ENCODE peak calls at places on chromosomes 11 and 22, in five cellular contexts. G is head of caudate nucleus; L is cerebellum; J is stimulated activated CD4-positive, alpha-beta T cell treated with anti-CD3 and anti-CD28 coated beads, Interleukin-4, amount 100 ng/mL, for 24 hours; Y is astrocyte of the spinal cord. H is an unnamed sample.

GRCh38 chr11:73140213-73141030 is 1.7 kb downstream of the FCHSD2 start:
- DNase-seq in J (peak), G (peak), L (peak), Y (peak), H (no peak)

GRCh38 chr11:59815754-59816153 is 5.2 kb upstream of the MRPL16 start:
- DNase-seq in J (no peak), Y (no peak), G (no peak), L (no peak), H (no peak)

GRCh38 chr11:98568011-98568410 is 452.7 kb upstream of the CNTN5 start:
- DNase-seq in J (no peak), Y (peak), L (no peak), G (no peak), H (peak)

GRCh38 chr11:115518983-115519382 is 14.8 kb upstream of the CADM1 start:
- DNase-seq in G (no peak), Y (no peak), L (no peak), J (no peak), H (no peak)

GRCh38 chr11:128579790-128580504 is 7.4 kb downstream of the ETS1 start:
- DNase-seq in G (no peak), Y (no peak), L (no peak), J (peak), H (no peak)

GRCh38 chr22:27327497-27327896 is 474.1 kb downstream of the MN1 start:
- DNase-seq in J (no peak), Y (no peak), L (no peak), G (no peak), H (no peak)

GRCh38 chr22:40116496-40117200 is 61.1 kb upstream of the TNRC6B start:
- DNase-seq in G (no peak), Y (no peak), L (no peak), J (peak), H (no peak)

GRCh38 chr11:48081151-48082010 is 101.0 kb downstream of the PTPRJ start:
- DNase-seq in L (peak), G (peak), Y (peak), J (peak), H (peak)

GRCh38 chr11:91981995-91982394 is 242.6 kb upstream of the FAT3 start:
- DNase-seq in G (no peak), Y (peak), J (no peak), L (no peak), H (no peak)

GRCh38 chr11:111696556-111696955 is 69.6 kb downstream of the PPP2R1B start:
- DNase-seq in L (no peak), Y (peak), G (no peak), J (no peak), H (no peak)

GRCh38 chr11:6353367-6353987 is 33.2 kb upstream of the CAVIN3 start:
- DNase-seq in J (peak), L (peak), G (peak), Y (peak), H (peak)

GRCh38 chr11:18171377-18172000 is 1.1 kb upstream of the MRGPRX4 start:
- DNase-seq in Y (no peak), G (peak), L (no peak), J (peak), H (peak)

GRCh38 chr11:12669930-12670329 is 4.3 kb upstream of the TEAD1 start:
- DNase-seq in L (no peak), G (no peak), J (no peak), Y (no peak), H (no peak)

GRCh38 chr22:42834177-42834949 is 22.7 kb downstream of the ARFGAP3 start:
- DNase-seq in J (no peak), L (no peak), Y (no peak), G (no peak), H (no peak)

GRCh38 chr11:5509803-5510202 is at the start of gene UBQLN3:
- DNase-seq in J (no peak), L (no peak), G (no peak), Y (no peak), H (no peak)

GRCh38 chr22:37618072-37618656 is 9.5 kb downstream of the GGA1 start:
- DNase-seq in L (no peak), Y (no peak), G (no peak), J (no peak), H (no peak)

GRCh38 chr11:99260696-99261095 is 239.9 kb downstream of the CNTN5 start:
- DNase-seq in J (no peak), Y (no peak), G (no peak), L (no peak), H (no peak)

GRCh38 chr11:77407613-77408012 is 66.3 kb downstream of the PAK1 start:
- DNase-seq in G (no peak), L (peak), J (no peak), Y (peak), H (no peak)

GRCh38 chr11:61814242-61814957 is 2.4 kb downstream of the FADS1 start:
- DNase-seq in Y (no peak), G (peak), J (no peak), L (no peak), H (peak)